ENCODE peak calls at places on chromosomes 4 and X, in nine cellular contexts. V is NCI-H2081; X is WERI-Rb-1; U is suprapubic skin; S is activated T-helper 1 cell treated with anti-CD3 and anti-CD28 coated beads, Interleukin-2, amount 50 U/mL, for 16 hours; G is HEK293T; E is AG08395; A is iPS-NIHi11; R is iris pigment epithelial cell. O is an unnamed sample.

GRCh38 chrX:1072637-1073377 is 139.6 kb downstream of the CRLF2 start:
- DNase-seq in V (no peak), X (no peak), U (no peak), S (no peak), G (peak), E (no peak), A (peak), R (no peak), O (no peak)

GRCh38 chr4:22129454-22130075 is 181.0 kb upstream of the KCNIP4 start:
- DNase-seq in V (no peak), X (peak), U (no peak), S (no peak), G (peak), E (peak), A (peak), R (peak), O (no peak)

GRCh38 chrX:119105826-119106225 is 21.8 kb downstream of the KIAA1210 start:
- DNase-seq in V (no peak), X (no peak), U (no peak), S (no peak), G (no peak), E (peak), A (no peak), R (peak), O (no peak)

GRCh38 chrX:13965531-13965930 is 64.2 kb downstream of the GEMIN8 start:
- DNase-seq in V (no peak), X (no peak), U (no peak), S (no peak), G (no peak), E (no peak), A (peak), R (no peak), O (no peak)

GRCh38 chr4:8307126-8307525 is 37.6 kb downstream of the HTRA3 start:
- DNase-seq in V (no peak), X (peak), U (peak), S (no peak), G (no peak), E (no peak), A (no peak), R (no peak), O (no peak)

GRCh38 chr4:153521467-153521866 is 55.3 kb downstream of the TMEM131L start:
- DNase-seq in V (no peak), X (no peak), U (no peak), S (no peak), G (no peak), E (no peak), A (no peak), R (no peak), O (peak)

GRCh38 chr4:125041372-125041930 is 273.3 kb upstream of the FAT4 start:
- DNase-seq in V (no peak), X (no peak), U (no peak), S (no peak), G (no peak), E (no peak), A (no peak), R (peak), O (no peak)

GRCh38 chr4:119851649-119852048 is 215.0 kb downstream of the MAD2L1 start:
- DNase-seq in V (no peak), X (no peak), U (no peak), S (no peak), G (no peak), E (no peak), A (no peak), R (no peak), O (no peak)

GRCh38 chr4:177339794-177340374 is 30.2 kb downstream of the NEIL3 start:
- DNase-seq in V (peak), X (no peak), U (no peak), S (no peak), G (peak), E (peak), A (peak), R (peak), O (peak)

GRCh38 chrX:40976971-40977370 is 108.3 kb upstream of the USP9X start:
- DNase-seq in V (no peak), X (no peak), U (no peak), S (no peak), G (no peak), E (no peak), A (no peak), R (peak), O (no peak)

GRCh38 chr4:38601244-38601915 is 62.6 kb upstream of the KLF3 start:
- DNase-seq in V (peak), X (no peak), U (no peak), S (no peak), G (no peak), E (no peak), A (no peak), R (peak), O (no peak)

GRCh38 chr4:107058828-107059227 is 22.7 kb upstream of the DKK2 start:
- DNase-seq in V (no peak), X (no peak), U (no peak), S (no peak), G (no peak), E (peak), A (no peak), R (peak), O (no peak)

GRCh38 chr4:16694491-16695276 is 203.8 kb downstream of the LDB2 start:
- DNase-seq in V (no peak), X (no peak), U (no peak), S (no peak), G (no peak), E (no peak), A (peak), R (no peak), O (no peak)

GRCh38 chr4:62204136-62204535 is 1004.0 kb downstream of the ADGRL3 start:
- DNase-seq in V (no peak), X (no peak), U (no peak), S (no peak), G (no peak), E (no peak), A (no peak), R (no peak), O (no peak)

GRCh38 chr4:4640692-4641091 is 98.8 kb upstream of the STX18 start:
- DNase-seq in V (no peak), X (no peak), U (no peak), S (no peak), G (no peak), E (peak), A (peak), R (no peak), O (no peak)

GRCh38 chrX:53682885-53683555 is 3.5 kb downstream of the HUWE1 start:
- DNase-seq in V (peak), X (peak), U (peak), S (no peak), G (peak), E (peak), A (peak), R (peak), O (no peak)

GRCh38 chr4:147244786-147245185 is 236.1 kb upstream of the EDNRA start:
- DNase-seq in V (no peak), X (no peak), U (no peak), S (no peak), G (no peak), E (no peak), A (no peak), R (no peak), O (no peak)

GRCh38 chr4:158636619-158637018 is 35.1 kb downstream of the C4orf46 start:
- DNase-seq in V (no peak), X (no peak), U (no peak), S (no peak), G (no peak), E (no peak), A (no peak), R (no peak), O (no peak)

GRCh38 chrX:45771114-45771513 is 570.4 kb upstream of the DIPK2B start:
- DNase-seq in V (no peak), X (no peak), U (no peak), S (no peak), G (peak), E (peak), A (no peak), R (peak), O (no peak)

GRCh38 chrX:65667503-65668355 is at the start of gene MSN:
- DNase-seq in V (peak), X (no peak), U (peak), S (peak), G (peak), E (peak), A (peak), R (peak), O (no peak)

GRCh38 chr4:120865985-120866384 is 56.5 kb downstream of the PRDM5 start:
- DNase-seq in V (no peak), X (peak), U (no peak), S (no peak), G (no peak), E (no peak), A (peak), R (no peak), O (no peak)

GRCh38 chr4:86302242-86302641 is 57.6 kb downstream of the MAPK10 start:
- DNase-seq in V (peak), X (no peak), U (no peak), S (no peak), G (no peak), E (peak), A (peak), R (peak), O (no peak)

GRCh38 chrX:22155126-22155525 is 117.6 kb upstream of the CBLL2 start:
- DNase-seq in V (no peak), X (no peak), U (no peak), S (no peak), G (no peak), E (no peak), A (no peak), R (no peak), O (no peak)

GRCh38 chrX:79365591-79365990 is 1.5 kb downstream of the ITM2A start:
- DNase-seq in V (no peak), X (no peak), U (no peak), S (no peak), G (no peak), E (no peak), A (no peak), R (no peak), O (no peak)

GRCh38 chrX:118183606-118184005 is 67.0 kb upstream of the KLHL13 start:
- DNase-seq in V (no peak), X (no peak), U (no peak), S (no peak), G (no peak), E (no peak), A (no peak), R (no peak), O (no peak)

GRCh38 chr4:138561276-138561880 is 319.2 kb upstream of the SLC7A11 start:
- DNase-seq in V (no peak), X (no peak), U (no peak), S (no peak), G (no peak), E (no peak), A (no peak), R (no peak), O (no peak)

GRCh38 chr4:103915224-103915869 is 195.6 kb upstream of the TACR3 start:
- DNase-seq in V (no peak), X (no peak), U (no peak), S (no peak), G (peak), E (peak), A (peak), R (peak), O (peak)

GRCh38 chr4:8383451-8384160 is 56.9 kb downstream of the ACOX3 start:
- DNase-seq in V (no peak), X (no peak), U (no peak), S (no peak), G (no peak), E (peak), A (no peak), R (peak), O (no peak)

GRCh38 chr4:184100297-184100885 is 117.3 kb downstream of the ENPP6 start:
- DNase-seq in V (peak), X (peak), U (no peak), S (no peak), G (peak), E (no peak), A (peak), R (no peak), O (no peak)

GRCh38 chr4:176830971-176831370 is 38.2 kb upstream of the VEGFC start:
- DNase-seq in V (no peak), X (no peak), U (no peak), S (no peak), G (no peak), E (no peak), A (no peak), R (no peak), O (no peak)

GRCh38 chr4:159047478-159048165 is 55.3 kb upstream of the RAPGEF2 start:
- DNase-seq in V (no peak), X (no peak), U (no peak), S (no peak), G (no peak), E (no peak), A (no peak), R (peak), O (no peak)

GRCh38 chr4:178275671-178276360 is 833.6 kb upstream of the AGA start:
- DNase-seq in V (no peak), X (peak), U (no peak), S (no peak), G (no peak), E (no peak), A (peak), R (no peak), O (no peak)

GRCh38 chr4:98284640-98285046 is 23.5 kb downstream of the RAP1GDS1 start:
- DNase-seq in V (no peak), X (no peak), U (no peak), S (no peak), G (peak), E (no peak), A (peak), R (peak), O (no peak)